ENCODE peak calls at places on chromosomes 2 and 18, in seven cellular contexts. One of them, this sample, is unnamed.

GRCh38 chr18:6221602-6222014 is 193.1 kb downstream of the L3MBTL4 start:
- DNase-seq in HFFc6: no peak
- DNase-seq in lung: no peak
- DNase-seq in choroid plexus epithelial cell: no peak
- DNase-seq in type B pancreatic cell: no peak
- DNase-seq in cardiac fibroblast: no peak
- DNase-seq in MCF 10A: no peak
- DNase-seq in this sample: no peak

GRCh38 chr2:108943067-108943350 is 46.0 kb downstream of the EDAR start:
- DNase-seq in cardiac fibroblast: no peak
- DNase-seq in lung: no peak
- DNase-seq in type B pancreatic cell: no peak
- DNase-seq in HFFc6: no peak
- DNase-seq in choroid plexus epithelial cell: no peak
- DNase-seq in MCF 10A: no peak
- DNase-seq in this sample: no peak

GRCh38 chr18:22935431-22935830 is 2.3 kb downstream of the RBBP8 start:
- DNase-seq in HFFc6: no peak
- DNase-seq in cardiac fibroblast: no peak
- DNase-seq in lung: no peak
- DNase-seq in MCF 10A: no peak
- DNase-seq in type B pancreatic cell: no peak
- DNase-seq in choroid plexus epithelial cell: no peak
- DNase-seq in this sample: no peak

GRCh38 chr2:217035967-217036366 is 176.1 kb upstream of the TNP1 start:
- DNase-seq in cardiac fibroblast: peak; percentile 35
- DNase-seq in lung: no peak
- DNase-seq in MCF 10A: no peak
- DNase-seq in HFFc6: no peak
- DNase-seq in type B pancreatic cell: no peak
- DNase-seq in choroid plexus epithelial cell: peak; percentile 60
- DNase-seq in this sample: no peak

GRCh38 chr18:34772887-34773286 is 62.8 kb downstream of the DTNA start:
- DNase-seq in cardiac fibroblast: peak; percentile 52
- DNase-seq in choroid plexus epithelial cell: peak; percentile 57
- DNase-seq in lung: no peak
- DNase-seq in MCF 10A: no peak
- DNase-seq in type B pancreatic cell: no peak
- DNase-seq in HFFc6: peak; percentile 21
- DNase-seq in this sample: peak; percentile 52

GRCh38 chr18:59870623-59871130 is 29.1 kb upstream of the PMAIP1 start:
- DNase-seq in MCF 10A: no peak
- DNase-seq in lung: no peak
- DNase-seq in choroid plexus epithelial cell: peak; percentile 56
- DNase-seq in type B pancreatic cell: no peak
- DNase-seq in cardiac fibroblast: peak; percentile 50
- DNase-seq in HFFc6: no peak
- DNase-seq in this sample: no peak

GRCh38 chr2:51084750-51085149 is 52.8 kb upstream of the NRXN1 start:
- DNase-seq in type B pancreatic cell: no peak
- DNase-seq in MCF 10A: no peak
- DNase-seq in cardiac fibroblast: no peak
- DNase-seq in HFFc6: no peak
- DNase-seq in lung: no peak
- DNase-seq in choroid plexus epithelial cell: no peak
- DNase-seq in this sample: no peak

GRCh38 chr2:12928706-12929291 is 212.1 kb downstream of the TRIB2 start:
- DNase-seq in MCF 10A: no peak
- DNase-seq in choroid plexus epithelial cell: peak; percentile 18
- DNase-seq in lung: no peak
- DNase-seq in HFFc6: peak; percentile 28
- DNase-seq in cardiac fibroblast: peak; percentile 33
- DNase-seq in type B pancreatic cell: no peak
- DNase-seq in this sample: no peak

GRCh38 chr2:135904590-135904989 is 28.3 kb upstream of the MCM6 start:
- DNase-seq in cardiac fibroblast: peak; percentile 67
- DNase-seq in type B pancreatic cell: no peak
- DNase-seq in MCF 10A: peak; percentile 8
- DNase-seq in lung: no peak
- DNase-seq in choroid plexus epithelial cell: peak; percentile 78
- DNase-seq in HFFc6: peak; percentile 47
- DNase-seq in this sample: no peak

GRCh38 chr2:172248381-172249173 is 145.9 kb upstream of the DLX2 start:
- DNase-seq in type B pancreatic cell: no peak
- DNase-seq in HFFc6: peak; percentile 70
- DNase-seq in choroid plexus epithelial cell: no peak
- DNase-seq in MCF 10A: peak; percentile 71
- DNase-seq in lung: no peak
- DNase-seq in cardiac fibroblast: peak; percentile 52
- DNase-seq in this sample: no peak

GRCh38 chr2:212646698-212647097 is 108.1 kb upstream of the ERBB4 start:
- DNase-seq in choroid plexus epithelial cell: peak; percentile 55
- DNase-seq in HFFc6: peak; percentile 81
- DNase-seq in lung: no peak
- DNase-seq in type B pancreatic cell: no peak
- DNase-seq in cardiac fibroblast: peak; percentile 82
- DNase-seq in MCF 10A: peak; percentile 66
- DNase-seq in this sample: peak; percentile 79

GRCh38 chr2:85288244-85288725 is 39.5 kb downstream of the TGOLN2 start:
- DNase-seq in lung: no peak
- DNase-seq in cardiac fibroblast: peak; percentile 83
- DNase-seq in HFFc6: peak; percentile 75
- DNase-seq in type B pancreatic cell: no peak
- DNase-seq in MCF 10A: peak; percentile 79
- DNase-seq in choroid plexus epithelial cell: peak; percentile 72
- DNase-seq in this sample: peak; percentile 38

GRCh38 chr18:34938102-34938501 is 103.1 kb upstream of the MAPRE2 start:
- DNase-seq in MCF 10A: no peak
- DNase-seq in choroid plexus epithelial cell: peak; percentile 24
- DNase-seq in cardiac fibroblast: no peak
- DNase-seq in type B pancreatic cell: no peak
- DNase-seq in lung: no peak
- DNase-seq in HFFc6: no peak
- DNase-seq in this sample: no peak

GRCh38 chr2:39541011-39541930 is 104.2 kb upstream of the MAP4K3 start:
- DNase-seq in cardiac fibroblast: peak; percentile 38
- DNase-seq in choroid plexus epithelial cell: no peak
- DNase-seq in MCF 10A: no peak
- DNase-seq in HFFc6: no peak
- DNase-seq in lung: no peak
- DNase-seq in type B pancreatic cell: no peak
- DNase-seq in this sample: no peak

GRCh38 chr2:123380536-123380935 is 644.6 kb upstream of the CNTNAP5 start:
- DNase-seq in cardiac fibroblast: no peak
- DNase-seq in lung: no peak
- DNase-seq in HFFc6: no peak
- DNase-seq in MCF 10A: no peak
- DNase-seq in type B pancreatic cell: no peak
- DNase-seq in choroid plexus epithelial cell: peak; percentile 0
- DNase-seq in this sample: no peak

GRCh38 chr18:62384610-62385097 is 59.5 kb downstream of the TNFRSF11A start:
- DNase-seq in choroid plexus epithelial cell: peak; percentile 10
- DNase-seq in type B pancreatic cell: no peak
- DNase-seq in HFFc6: no peak
- DNase-seq in MCF 10A: peak; percentile 53
- DNase-seq in cardiac fibroblast: peak; percentile 34
- DNase-seq in lung: no peak
- DNase-seq in this sample: no peak

GRCh38 chr18:49812321-49813070 is 837 bp downstream of the ACAA2 start:
- DNase-seq in lung: no peak
- DNase-seq in type B pancreatic cell: no peak
- DNase-seq in cardiac fibroblast: no peak
- DNase-seq in HFFc6: no peak
- DNase-seq in MCF 10A: peak; percentile 19
- DNase-seq in choroid plexus epithelial cell: no peak
- DNase-seq in this sample: no peak

GRCh38 chr2:219836647-219837177 is 209.3 kb downstream of the SLC4A3 start:
- DNase-seq in MCF 10A: peak; percentile 71
- DNase-seq in choroid plexus epithelial cell: peak; percentile 55
- DNase-seq in type B pancreatic cell: no peak
- DNase-seq in cardiac fibroblast: peak; percentile 15
- DNase-seq in lung: no peak
- DNase-seq in HFFc6: peak; percentile 30
- DNase-seq in this sample: peak; percentile 11

GRCh38 chr2:234904785-234905184 is 47.0 kb upstream of the SH3BP4 start:
- DNase-seq in cardiac fibroblast: no peak
- DNase-seq in lung: no peak
- DNase-seq in type B pancreatic cell: no peak
- DNase-seq in choroid plexus epithelial cell: no peak
- DNase-seq in MCF 10A: no peak
- DNase-seq in HFFc6: no peak
- DNase-seq in this sample: no peak

GRCh38 chr2:239142806-239143205 is 258.0 kb downstream of the HDAC4 start:
- DNase-seq in MCF 10A: no peak
- DNase-seq in lung: no peak
- DNase-seq in choroid plexus epithelial cell: no peak
- DNase-seq in HFFc6: no peak
- DNase-seq in type B pancreatic cell: no peak
- DNase-seq in cardiac fibroblast: no peak
- DNase-seq in this sample: no peak

GRCh38 chr2:181305151-181306123 is 151.7 kb upstream of the ITGA4 start:
- DNase-seq in type B pancreatic cell: no peak
- DNase-seq in lung: no peak
- DNase-seq in cardiac fibroblast: peak; percentile 25
- DNase-seq in choroid plexus epithelial cell: peak; percentile 74
- DNase-seq in MCF 10A: no peak
- DNase-seq in HFFc6: no peak
- DNase-seq in this sample: peak; percentile 70

GRCh38 chr2:45647986-45648520 is 3.4 kb upstream of the PRKCE start:
- DNase-seq in HFFc6: no peak
- DNase-seq in MCF 10A: no peak
- DNase-seq in cardiac fibroblast: peak; percentile 25
- DNase-seq in choroid plexus epithelial cell: peak; percentile 8
- DNase-seq in lung: no peak
- DNase-seq in type B pancreatic cell: no peak
- DNase-seq in this sample: no peak
- TF ChIP-seq CTCF in HFFc6: no peak
- TF ChIP-seq CTCF in MCF 10A: no peak
- TF ChIP-seq CTCF in cardiac fibroblast: no peak
- TF ChIP-seq CTCF in choroid plexus epithelial cell: no peak
- TF ChIP-seq CTCF in lung: no peak
- TF ChIP-seq CTCF in type B pancreatic cell: no peak
- TF ChIP-seq CTCF in this sample: no peak

DNA sequence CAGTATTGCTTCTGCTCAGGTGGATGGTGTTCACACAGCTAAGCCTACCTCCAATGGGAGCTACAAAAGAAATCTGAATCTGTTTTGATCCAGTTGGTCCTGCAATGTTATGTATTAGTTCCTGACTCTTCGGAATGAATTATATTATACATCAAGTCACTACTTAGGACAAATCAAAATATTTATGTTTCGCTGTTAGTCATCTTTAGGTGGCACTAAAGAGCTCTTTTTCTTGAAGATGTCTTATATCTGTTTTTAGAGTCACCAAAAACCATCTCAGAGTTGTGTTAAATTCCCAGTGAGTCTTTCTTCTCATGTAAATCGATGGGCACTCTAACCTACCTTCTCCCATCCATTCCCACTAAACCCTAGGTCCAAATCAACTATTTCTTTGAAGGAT is 2.2 kb downstream of the DNER start:
- DNase-seq in HFFc6: peak; percentile 15
- DNase-seq in cardiac fibroblast: peak; percentile 42
- DNase-seq in choroid plexus epithelial cell: peak; percentile 45
- DNase-seq in lung: no peak
- DNase-seq in type B pancreatic cell: no peak
- DNase-seq in MCF 10A: peak; percentile 17
- DNase-seq in this sample: no peak
- TF ChIP-seq CTCF in HFFc6: peak; percentile 55
- TF ChIP-seq CTCF in cardiac fibroblast: no peak
- TF ChIP-seq CTCF in choroid plexus epithelial cell: no peak
- TF ChIP-seq CTCF in lung: no peak
- TF ChIP-seq CTCF in type B pancreatic cell: no peak
- TF ChIP-seq CTCF in MCF 10A: no peak
- TF ChIP-seq CTCF in this sample: no peak

GRCh38 chr2:226799211-226799975 is at the start of gene IRS1:
- DNase-seq in MCF 10A: peak; percentile 55
- DNase-seq in cardiac fibroblast: peak; percentile 81
- DNase-seq in HFFc6: peak; percentile 71
- DNase-seq in choroid plexus epithelial cell: peak; percentile 91
- DNase-seq in lung: peak; percentile 61
- DNase-seq in type B pancreatic cell: peak; percentile 84
- DNase-seq in this sample: peak; percentile 52
- TF ChIP-seq CTCF in MCF 10A: peak; percentile 35
- TF ChIP-seq CTCF in cardiac fibroblast: no peak
- TF ChIP-seq CTCF in HFFc6: no peak
- TF ChIP-seq CTCF in choroid plexus epithelial cell: peak; percentile 31
- TF ChIP-seq CTCF in lung: no peak
- TF ChIP-seq CTCF in type B pancreatic cell: peak; percentile 72
- TF ChIP-seq CTCF in this sample: peak; percentile 25

DNA sequence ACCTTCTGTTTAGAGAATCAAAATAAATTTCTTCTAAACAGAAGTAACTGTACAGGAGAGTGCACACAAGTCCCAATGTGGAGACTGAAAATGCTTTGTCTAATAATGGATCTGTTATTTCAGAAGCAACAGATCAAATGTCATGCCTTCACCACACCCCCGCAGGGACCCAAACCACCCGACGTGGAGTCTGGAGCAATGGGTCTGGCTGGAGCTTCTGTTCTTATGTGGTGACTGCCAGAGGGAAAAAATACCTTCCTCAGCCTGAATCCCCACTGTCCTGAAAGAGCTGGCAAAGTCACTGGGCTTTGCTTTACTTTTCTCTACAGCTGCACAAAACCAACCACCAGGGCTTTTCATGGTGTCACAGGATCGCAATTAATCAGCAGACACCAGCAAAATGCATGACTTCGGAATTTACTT is 119.0 kb upstream of the ZFP36L2 start:
- DNase-seq in cardiac fibroblast: no peak
- DNase-seq in type B pancreatic cell: no peak
- DNase-seq in choroid plexus epithelial cell: no peak
- DNase-seq in MCF 10A: no peak
- DNase-seq in HFFc6: no peak
- DNase-seq in lung: no peak
- DNase-seq in this sample: no peak
- TF ChIP-seq CTCF in cardiac fibroblast: no peak
- TF ChIP-seq CTCF in type B pancreatic cell: peak; percentile 67
- TF ChIP-seq CTCF in choroid plexus epithelial cell: peak; percentile 17
- TF ChIP-seq CTCF in MCF 10A: no peak
- TF ChIP-seq CTCF in HFFc6: no peak
- TF ChIP-seq CTCF in lung: no peak
- TF ChIP-seq CTCF in this sample: peak; percentile 31

DNA sequence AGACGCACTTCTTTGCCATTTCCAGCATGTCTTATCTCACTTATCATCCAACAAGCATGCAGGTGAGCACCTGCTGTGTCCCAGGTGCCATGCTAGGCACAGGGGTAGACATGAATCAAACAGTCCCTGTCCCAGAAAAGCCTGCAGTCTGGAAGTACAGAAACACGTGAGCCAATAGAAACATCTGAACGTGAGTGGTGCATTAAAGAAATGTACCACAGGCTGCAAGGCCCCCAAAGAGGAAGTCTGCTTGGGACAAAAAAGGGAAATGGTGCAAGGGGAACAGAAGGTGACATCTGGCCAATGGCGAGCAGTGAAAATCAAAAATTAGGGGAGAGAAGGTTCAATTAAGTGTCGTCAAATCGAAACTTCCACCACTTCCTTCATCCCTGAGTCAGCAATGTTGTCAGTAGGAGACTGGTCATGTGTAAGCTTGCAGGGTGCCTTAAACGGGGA is 17.6 kb upstream of the TMEM247 start:
- DNase-seq in type B pancreatic cell: no peak
- DNase-seq in HFFc6: no peak
- DNase-seq in choroid plexus epithelial cell: no peak
- DNase-seq in lung: no peak
- DNase-seq in MCF 10A: no peak
- DNase-seq in cardiac fibroblast: no peak
- DNase-seq in this sample: no peak
- TF ChIP-seq CTCF in type B pancreatic cell: peak; percentile 31
- TF ChIP-seq CTCF in HFFc6: peak; percentile 23
- TF ChIP-seq CTCF in choroid plexus epithelial cell: no peak
- TF ChIP-seq CTCF in lung: no peak
- TF ChIP-seq CTCF in MCF 10A: no peak
- TF ChIP-seq CTCF in cardiac fibroblast: no peak
- TF ChIP-seq CTCF in this sample: no peak

GRCh38 chr2:64792310-64792709 is 138.6 kb upstream of the SERTAD2 start:
- DNase-seq in lung: no peak
- DNase-seq in HFFc6: no peak
- DNase-seq in choroid plexus epithelial cell: peak; percentile 25
- DNase-seq in MCF 10A: no peak
- DNase-seq in type B pancreatic cell: no peak
- DNase-seq in cardiac fibroblast: peak; percentile 14
- DNase-seq in this sample: no peak
- TF ChIP-seq CTCF in lung: no peak
- TF ChIP-seq CTCF in HFFc6: peak; percentile 7
- TF ChIP-seq CTCF in choroid plexus epithelial cell: peak; percentile 18
- TF ChIP-seq CTCF in MCF 10A: no peak
- TF ChIP-seq CTCF in type B pancreatic cell: peak; percentile 22
- TF ChIP-seq CTCF in cardiac fibroblast: no peak
- TF ChIP-seq CTCF in this sample: peak; percentile 23